ENCODE peak calls at places on chromosomes 7 and 10, in seven cellular contexts. One of them, this sample, is unnamed.

GRCh38 chr10:55734112-55734511 is 626.9 kb downstream of the ZWINT start:
- DNase-seq in trophoblast cell: no peak
- DNase-seq in IMR-90: no peak
- DNase-seq in H9: no peak
- DNase-seq in mesenchymal stem cell: peak; percentile 4
- DNase-seq in H1: no peak
- DNase-seq in neuronal stem cell: no peak
- DNase-seq in this sample: no peak

GRCh38 chr10:44925224-44925623 is 14.1 kb downstream of the TMEM72 start:
- DNase-seq in IMR-90: peak; percentile 6
- DNase-seq in trophoblast cell: no peak
- DNase-seq in mesenchymal stem cell: no peak
- DNase-seq in neuronal stem cell: peak; percentile 66
- DNase-seq in H1: peak; percentile 63
- DNase-seq in H9: peak; percentile 89
- DNase-seq in this sample: peak; percentile 88

GRCh38 chr10:101901340-101901739 is 57.7 kb upstream of the KCNIP2 start:
- DNase-seq in trophoblast cell: no peak
- DNase-seq in H1: no peak
- DNase-seq in neuronal stem cell: no peak
- DNase-seq in H9: no peak
- DNase-seq in IMR-90: no peak
- DNase-seq in mesenchymal stem cell: no peak
- DNase-seq in this sample: no peak

GRCh38 chr7:76281006-76281705 is 21.3 kb upstream of the HSPB1 start:
- DNase-seq in trophoblast cell: peak; percentile 22
- DNase-seq in neuronal stem cell: no peak
- DNase-seq in H9: no peak
- DNase-seq in mesenchymal stem cell: no peak
- DNase-seq in IMR-90: no peak
- DNase-seq in H1: no peak
- DNase-seq in this sample: no peak

GRCh38 chr7:110905773-110906566 is 185.0 kb upstream of the LRRN3 start:
- DNase-seq in H1: no peak
- DNase-seq in trophoblast cell: no peak
- DNase-seq in mesenchymal stem cell: no peak
- DNase-seq in H9: no peak
- DNase-seq in neuronal stem cell: no peak
- DNase-seq in IMR-90: no peak
- DNase-seq in this sample: no peak

GRCh38 chr10:341081-341740 is 206.0 kb downstream of the ZMYND11 start:
- DNase-seq in neuronal stem cell: no peak
- DNase-seq in IMR-90: no peak
- DNase-seq in mesenchymal stem cell: no peak
- DNase-seq in H1: no peak
- DNase-seq in trophoblast cell: no peak
- DNase-seq in H9: no peak
- DNase-seq in this sample: no peak

GRCh38 chr10:128286413-128287097 is 160.3 kb upstream of the MKI67 start:
- DNase-seq in H9: peak; percentile 50
- DNase-seq in H1: no peak
- DNase-seq in trophoblast cell: no peak
- DNase-seq in neuronal stem cell: peak; percentile 30
- DNase-seq in mesenchymal stem cell: no peak
- DNase-seq in IMR-90: no peak
- DNase-seq in this sample: peak; percentile 15

GRCh38 chr7:150778738-150779301 is 21.3 kb downstream of the TMEM176B start:
- DNase-seq in trophoblast cell: peak; percentile 98
- DNase-seq in H9: peak; percentile 76
- DNase-seq in H1: peak; percentile 41
- DNase-seq in IMR-90: peak; percentile 66
- DNase-seq in mesenchymal stem cell: peak; percentile 73
- DNase-seq in neuronal stem cell: peak; percentile 73
- DNase-seq in this sample: peak; percentile 72

GRCh38 chr10:23918839-23919238 is 290.1 kb upstream of the KIAA1217 start:
- DNase-seq in H1: peak; percentile 25
- DNase-seq in IMR-90: no peak
- DNase-seq in H9: peak; percentile 31
- DNase-seq in trophoblast cell: no peak
- DNase-seq in neuronal stem cell: no peak
- DNase-seq in mesenchymal stem cell: no peak
- DNase-seq in this sample: peak; percentile 93

GRCh38 chr7:114312649-114313048 is 102.0 kb upstream of the FOXP2 start:
- DNase-seq in trophoblast cell: no peak
- DNase-seq in IMR-90: no peak
- DNase-seq in H1: no peak
- DNase-seq in neuronal stem cell: no peak
- DNase-seq in mesenchymal stem cell: no peak
- DNase-seq in H9: no peak
- DNase-seq in this sample: no peak

GRCh38 chr7:128067983-128068382 is 36.7 kb upstream of the LRRC4 start:
- DNase-seq in neuronal stem cell: no peak
- DNase-seq in IMR-90: no peak
- DNase-seq in H9: no peak
- DNase-seq in H1: no peak
- DNase-seq in trophoblast cell: no peak
- DNase-seq in mesenchymal stem cell: no peak
- DNase-seq in this sample: no peak

GRCh38 chr7:129865093-129865931 is 87.4 kb downstream of the UBE2H start:
- DNase-seq in mesenchymal stem cell: peak; percentile 26
- DNase-seq in IMR-90: peak; percentile 69
- DNase-seq in trophoblast cell: peak; percentile 44
- DNase-seq in H1: no peak
- DNase-seq in neuronal stem cell: no peak
- DNase-seq in H9: no peak
- DNase-seq in this sample: no peak

GRCh38 chr10:78215645-78216044 is 182.0 kb downstream of the RPS24 start:
- DNase-seq in H1: no peak
- DNase-seq in trophoblast cell: peak; percentile 11
- DNase-seq in IMR-90: peak; percentile 61
- DNase-seq in H9: no peak
- DNase-seq in mesenchymal stem cell: peak; percentile 84
- DNase-seq in neuronal stem cell: no peak
- DNase-seq in this sample: no peak

DNA sequence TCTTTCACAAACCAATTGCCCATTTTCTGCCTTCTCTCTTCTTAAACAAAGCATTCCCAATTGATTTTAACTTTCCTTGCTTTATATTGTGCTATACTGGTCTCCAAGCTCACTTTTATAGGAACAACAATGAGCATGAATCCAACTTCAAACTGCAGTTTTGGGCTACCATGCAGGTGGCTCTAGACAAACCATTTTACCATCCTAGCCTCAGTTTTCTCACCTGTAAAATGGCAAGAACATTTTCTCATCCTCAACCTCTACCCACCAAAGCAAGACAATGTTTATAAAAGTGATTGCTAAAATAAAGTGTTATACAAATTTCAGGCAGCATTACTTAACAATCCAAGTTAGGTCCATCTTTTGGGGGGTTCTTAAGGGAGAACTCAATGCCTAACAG is 66.8 kb upstream of the ASAH2 start:
- DNase-seq in trophoblast cell: no peak
- DNase-seq in IMR-90: no peak
- DNase-seq in H9: no peak
- DNase-seq in H1: no peak
- DNase-seq in mesenchymal stem cell: no peak
- DNase-seq in neuronal stem cell: no peak
- DNase-seq in this sample: no peak
- H3K4ac ChIP-seq in trophoblast cell: no peak overlapping the region
- H3K4ac ChIP-seq in IMR-90: no peak overlapping the region
- H3K4ac ChIP-seq in H9: no peak overlapping the region
- H3K4ac ChIP-seq in H1: no peak overlapping the region
- H3K4ac ChIP-seq in mesenchymal stem cell: no peak overlapping the region
- H3K4ac ChIP-seq in neuronal stem cell: no peak overlapping the region
- H3K4ac ChIP-seq in this sample: no peak overlapping the region

GRCh38 chr7:48522692-48523091 is 351.4 kb downstream of the ABCA13 start:
- DNase-seq in neuronal stem cell: no peak
- DNase-seq in mesenchymal stem cell: no peak
- DNase-seq in trophoblast cell: no peak
- DNase-seq in H1: no peak
- DNase-seq in H9: no peak
- DNase-seq in IMR-90: no peak
- DNase-seq in this sample: no peak
- H3K18ac ChIP-seq in neuronal stem cell: no peak overlapping the region
- H3K18ac ChIP-seq in mesenchymal stem cell: no peak overlapping the region
- H3K18ac ChIP-seq in trophoblast cell: no peak overlapping the region
- H3K18ac ChIP-seq in H1: no peak overlapping the region
- H3K18ac ChIP-seq in H9: no peak overlapping the region
- H3K18ac ChIP-seq in IMR-90: no peak overlapping the region
- H3K18ac ChIP-seq in this sample: no peak overlapping the region

DNA sequence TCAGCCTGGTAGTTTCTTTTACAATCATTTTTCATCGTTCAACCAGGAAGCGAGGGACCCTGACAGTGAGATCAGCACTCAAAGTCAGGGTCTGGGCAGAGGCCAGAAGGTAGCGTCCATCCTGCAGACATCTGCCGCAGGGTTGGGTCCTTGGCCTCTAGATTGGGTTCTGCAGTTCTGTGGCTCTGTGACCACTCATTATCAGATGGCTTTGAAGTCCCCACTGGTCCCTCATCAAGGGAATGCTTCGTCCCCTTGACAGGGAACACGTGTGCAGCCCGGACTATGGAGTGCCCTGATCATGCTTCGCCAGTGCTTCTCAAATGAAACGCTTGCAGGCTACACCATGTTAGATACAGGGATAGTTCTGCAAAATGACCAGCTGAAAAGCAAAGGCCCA is 64.1 kb downstream of the FRMPD2 start:
- DNase-seq in neuronal stem cell: no peak
- DNase-seq in trophoblast cell: no peak
- DNase-seq in IMR-90: no peak
- DNase-seq in H1: no peak
- DNase-seq in mesenchymal stem cell: no peak
- DNase-seq in H9: no peak
- DNase-seq in this sample: no peak
- H3K4ac ChIP-seq in neuronal stem cell: no peak overlapping the region
- H3K4ac ChIP-seq in trophoblast cell: no peak overlapping the region
- H3K4ac ChIP-seq in IMR-90: no peak overlapping the region
- H3K4ac ChIP-seq in H1: no peak overlapping the region
- H3K4ac ChIP-seq in mesenchymal stem cell: no peak overlapping the region
- H3K4ac ChIP-seq in H9: no peak overlapping the region
- H3K4ac ChIP-seq in this sample: no peak overlapping the region

DNA sequence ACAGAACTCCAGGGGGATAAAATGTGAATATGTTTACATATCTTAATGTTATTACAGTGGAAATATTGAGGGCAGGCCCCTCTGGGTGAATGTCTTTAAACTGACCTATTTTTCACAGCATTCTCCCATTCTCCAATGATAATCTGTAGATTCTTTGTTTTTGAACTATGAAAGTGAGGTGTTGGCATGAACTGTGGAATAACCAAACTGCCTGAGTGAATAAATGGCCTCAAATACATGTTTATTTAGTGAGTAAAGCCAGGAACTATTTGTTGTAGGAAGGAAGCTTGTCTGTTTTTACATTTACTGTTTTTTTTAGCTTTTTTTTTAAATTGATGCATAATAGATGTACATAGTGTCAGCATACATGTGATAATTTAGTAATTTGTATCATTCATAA is 2.7 kb downstream of the ABCA13 start:
- DNase-seq in H1: no peak
- DNase-seq in IMR-90: peak; percentile 30
- DNase-seq in H9: no peak
- DNase-seq in trophoblast cell: no peak
- DNase-seq in mesenchymal stem cell: no peak
- DNase-seq in neuronal stem cell: no peak
- DNase-seq in this sample: no peak
- H3K18ac ChIP-seq in H1: no peak overlapping the region
- H3K18ac ChIP-seq in IMR-90: no peak overlapping the region
- H3K18ac ChIP-seq in H9: no peak overlapping the region
- H3K18ac ChIP-seq in trophoblast cell: no peak overlapping the region
- H3K18ac ChIP-seq in mesenchymal stem cell: no peak overlapping the region
- H3K18ac ChIP-seq in neuronal stem cell: no peak overlapping the region
- H3K18ac ChIP-seq in this sample: no peak overlapping the region

GRCh38 chr10:98131615-98132014 is 2.8 kb upstream of the R3HCC1L start:
- DNase-seq in H1: no peak
- DNase-seq in trophoblast cell: no peak
- DNase-seq in neuronal stem cell: no peak
- DNase-seq in H9: no peak
- DNase-seq in mesenchymal stem cell: no peak
- DNase-seq in IMR-90: no peak
- DNase-seq in this sample: peak; percentile 22

GRCh38 chr10:98134431-98135221 is at the start of gene R3HCC1L:
- DNase-seq in neuronal stem cell: peak; percentile 81
- DNase-seq in IMR-90: peak; percentile 77
- DNase-seq in H9: peak; percentile 90
- DNase-seq in trophoblast cell: peak; percentile 97
- DNase-seq in H1: peak; percentile 59
- DNase-seq in mesenchymal stem cell: peak; percentile 87
- DNase-seq in this sample: peak; percentile 94

GRCh38 chr10:98135222-98135899 is 904 bp downstream of the R3HCC1L start:
- DNase-seq in neuronal stem cell: no peak
- DNase-seq in H9: no peak
- DNase-seq in IMR-90: no peak
- DNase-seq in trophoblast cell: no peak
- DNase-seq in H1: no peak
- DNase-seq in mesenchymal stem cell: no peak
- DNase-seq in this sample: no peak

GRCh38 chr10:98138031-98138430 is 3.6 kb downstream of the R3HCC1L start:
- DNase-seq in mesenchymal stem cell: no peak
- DNase-seq in IMR-90: no peak
- DNase-seq in H1: no peak
- DNase-seq in H9: no peak
- DNase-seq in trophoblast cell: no peak
- DNase-seq in neuronal stem cell: no peak
- DNase-seq in this sample: no peak

DNA sequence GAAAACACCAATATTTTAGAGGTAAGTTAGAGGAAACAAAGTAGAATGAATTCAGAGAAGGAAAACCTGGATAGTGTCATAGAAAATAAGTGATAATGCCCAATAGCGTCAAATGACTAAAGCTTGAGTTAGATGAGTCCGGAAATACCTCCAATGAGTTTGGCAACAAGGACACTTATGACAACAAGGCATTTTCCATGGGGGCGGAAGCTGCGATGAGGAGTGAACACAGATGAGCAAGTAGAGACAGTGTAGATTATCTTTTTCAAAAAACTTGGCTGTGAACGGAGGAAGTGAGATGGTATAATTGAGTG is 383 bp upstream of the R3HCC1L start:
- DNase-seq in IMR-90: no peak
- DNase-seq in trophoblast cell: peak; percentile 90
- DNase-seq in H1: no peak
- DNase-seq in mesenchymal stem cell: no peak
- DNase-seq in H9: no peak
- DNase-seq in neuronal stem cell: peak; percentile 4
- DNase-seq in this sample: no peak
- H3K4ac ChIP-seq in IMR-90: peak overlapping the region; percentile 75
- H3K4ac ChIP-seq in trophoblast cell: no peak overlapping the region
- H3K4ac ChIP-seq in H1: no peak overlapping the region
- H3K4ac ChIP-seq in mesenchymal stem cell: no peak overlapping the region
- H3K4ac ChIP-seq in H9: no peak overlapping the region
- H3K4ac ChIP-seq in neuronal stem cell: no peak overlapping the region
- H3K4ac ChIP-seq in this sample: no peak overlapping the region

GRCh38 chr7:134637441-134637840 is 9.2 kb upstream of the BPGM start:
- DNase-seq in mesenchymal stem cell: no peak
- DNase-seq in trophoblast cell: peak; percentile 93
- DNase-seq in H9: no peak
- DNase-seq in H1: no peak
- DNase-seq in neuronal stem cell: no peak
- DNase-seq in IMR-90: no peak
- DNase-seq in this sample: no peak
- H3K18ac ChIP-seq in mesenchymal stem cell: no peak overlapping the region
- H3K18ac ChIP-seq in trophoblast cell: no peak overlapping the region
- H3K18ac ChIP-seq in H9: no peak overlapping the region
- H3K18ac ChIP-seq in H1: no peak overlapping the region
- H3K18ac ChIP-seq in neuronal stem cell: no peak overlapping the region
- H3K18ac ChIP-seq in IMR-90: peak overlapping the region; percentile 47
- H3K18ac ChIP-seq in this sample: no peak overlapping the region